ENCODE peak calls at places on chromosomes 12 and 14, in ten cellular contexts. C is activated T-helper 9 cell treated with anti-CD3 and anti-CD28 coated beads, Interleukin-2, amount 50 U/mL, for 16 hours; T is activated CD4-positive, alpha-beta T cell treated with anti-CD3 and anti-CD28 coated beads for 36 hours; O is NCI-H1105; X is endothelial cell; H is stimulated activated naive CD4-positive, alpha-beta T cell; L is NCI-H748 treated with DMSO at 0.1 percent for 48 hours; S is astrocyte of the spinal cord; U is NCI-H2081; K is adipocyte. Z is an unnamed sample.

GRCh38 chr12:46669720-46670119 is 156.1 kb downstream of the SLC38A4 start:
- DNase-seq in O (no peak), U (no peak), L (no peak), K (no peak), S (no peak), T (no peak), C (no peak), H (no peak), X (no peak), Z (no peak)

GRCh38 chr12:17588968-17589367 is 501.0 kb downstream of the RERGL start:
- DNase-seq in S (no peak), L (peak; percentile 57), X (peak; percentile 33), K (no peak), T (no peak), U (peak; percentile 15), O (no peak), C (no peak), H (no peak), Z (peak; percentile 11)

GRCh38 chr14:54570047-54570446 is 3.1 kb downstream of the SAMD4A start:
- DNase-seq in S (no peak), O (no peak), T (no peak), K (no peak), X (no peak), L (no peak), U (no peak), C (no peak), H (no peak), Z (no peak)

GRCh38 chr12:28267920-28268680 is 77.8 kb downstream of the CCDC91 start:
- DNase-seq in C (no peak), T (no peak), X (no peak), H (no peak), S (no peak), L (no peak), U (no peak), O (no peak), K (no peak), Z (no peak)

GRCh38 chr12:5796171-5797091 is 148.6 kb downstream of the ANO2 start:
- DNase-seq in L (no peak), T (peak; percentile 64), K (peak; percentile 54), S (no peak), X (peak; percentile 74), O (no peak), H (peak; percentile 2), U (no peak), C (no peak), Z (peak; percentile 62)

GRCh38 chr12:124517260-124518050 is 50.0 kb downstream of the NCOR2 start:
- DNase-seq in O (peak; percentile 97), S (peak; percentile 52), L (peak; percentile 84), K (peak; percentile 81), U (peak; percentile 95), T (no peak), H (no peak), X (no peak), C (no peak), Z (peak; percentile 67)

GRCh38 chr12:42237052-42237852 is 796 bp downstream of the YAF2 start:
- DNase-seq in C (peak; percentile 67), O (peak; percentile 75), K (peak; percentile 86), X (peak; percentile 71), H (peak; percentile 68), U (peak; percentile 84), L (peak; percentile 47), S (peak; percentile 73), T (peak; percentile 85), Z (peak; percentile 90)

GRCh38 chr14:101585211-101585610 is 23.9 kb downstream of the DIO3 start:
- DNase-seq in K (no peak), U (no peak), H (no peak), X (no peak), S (no peak), T (no peak), L (no peak), C (no peak), O (no peak), Z (no peak)

GRCh38 chr12:45244561-45245348 is 28.9 kb downstream of the ANO6 start:
- DNase-seq in X (no peak), L (no peak), C (no peak), S (peak; percentile 66), U (no peak), O (no peak), H (no peak), K (no peak), T (no peak), Z (no peak)

GRCh38 chr14:55458800-55459577 is 18.6 kb upstream of the TBPL2 start:
- DNase-seq in T (no peak), K (peak; percentile 29), O (no peak), S (peak; percentile 47), U (no peak), H (no peak), C (no peak), L (no peak), X (no peak), Z (no peak)

GRCh38 chr12:48311313-48311712 is 39.4 kb downstream of the ZNF641 start:
- DNase-seq in L (no peak), X (no peak), K (no peak), S (no peak), U (no peak), O (no peak), T (no peak), C (no peak), H (no peak), Z (no peak)

GRCh38 chr12:54146506-54147145 is 42.2 kb downstream of the SMUG1 start:
- DNase-seq in T (no peak), X (no peak), O (no peak), S (no peak), C (no peak), U (no peak), K (no peak), H (no peak), L (no peak), Z (no peak)

GRCh38 chr12:48998497-48999353 is 450 bp downstream of the DDN start:
- DNase-seq in H (no peak), C (no peak), U (peak; percentile 28), X (no peak), O (no peak), S (no peak), T (peak; percentile 50), L (no peak), K (peak; percentile 37), Z (peak; percentile 49)

GRCh38 chr12:105960319-105961076 is 178.3 kb downstream of the NUAK1 start:
- DNase-seq in X (no peak), T (no peak), S (peak; percentile 48), K (peak; percentile 14), U (no peak), O (no peak), C (no peak), H (no peak), L (peak; percentile 1), Z (no peak)

GRCh38 chr12:41264281-41264680 is 76.2 kb downstream of the PDZRN4 start:
- DNase-seq in C (no peak), U (peak; percentile 21), O (no peak), L (peak; percentile 48), K (peak; percentile 26), S (peak; percentile 12), H (no peak), T (no peak), X (no peak), Z (peak; percentile 20)

Z was measured in NCI-H526.